ENCODE peak calls at places on chromosomes 6 and 20, in five cellular contexts. R is D721Med; U is activated naive CD4-positive, alpha-beta T cell treated with Interleukin-2 at 50 U/mL for 16 hours; F is NCI-H446; H is anterior cingulate cortex. Y is an unnamed sample.

GRCh38 chr6:133645000-133645619 is 243.8 kb upstream of the TCF21 start:
- DNase-seq in H (no peak), R (no peak), U (no peak), F (no peak), Y (no peak)

GRCh38 chr6:111487656-111488055 is 4.6 kb upstream of the REV3L start:
- DNase-seq in U (no peak), F (no peak), R (no peak), H (no peak), Y (no peak)

GRCh38 chr6:85004283-85005010 is 240.0 kb upstream of the TBX18 start:
- DNase-seq in R (no peak), H (no peak), U (no peak), F (no peak), Y (no peak)

GRCh38 chr6:92231220-92231701 is 1188.1 kb downstream of the EPHA7 start:
- DNase-seq in R (no peak), H (no peak), F (no peak), U (no peak), Y (no peak)

GRCh38 chr6:16092140-16092539 is 36.7 kb upstream of the MYLIP start:
- DNase-seq in H (no peak), R (no peak), F (no peak), U (no peak), Y (no peak)

GRCh38 chr6:166498228-166498627 is 88.2 kb downstream of the RAMACL start:
- DNase-seq in R (no peak), F (no peak), U (no peak), H (no peak), Y (no peak)

GRCh38 chr6:154302111-154302752 is 54.4 kb downstream of the IPCEF1 start:
- DNase-seq in H (no peak), R (no peak), F (no peak), U (peak), Y (peak)

GRCh38 chr6:26031151-26031594 is 56.1 kb upstream of the HFE start:
- DNase-seq in F (no peak), R (no peak), U (no peak), H (no peak), Y (no peak)

GRCh38 chr20:2521369-2522305 is 12.9 kb upstream of the ZNF343 start:
- DNase-seq in U (peak), R (no peak), H (no peak), F (no peak), Y (peak)

GRCh38 chr20:33337119-33337518 is 54.1 kb downstream of the BPIFB1 start:
- DNase-seq in H (no peak), U (no peak), F (no peak), R (no peak), Y (no peak)

GRCh38 chr6:157225575-157225995 is 97.7 kb downstream of the TMEM242 start:
- DNase-seq in H (no peak), U (no peak), R (no peak), F (no peak), Y (no peak)

GRCh38 chr6:36677059-36677749 is 1.3 kb upstream of the CDKN1A start:
- DNase-seq in U (no peak), R (no peak), H (no peak), F (no peak), Y (no peak)

GRCh38 chr6:33277663-33278391 is 904 bp downstream of the B3GALT4 start:
- DNase-seq in R (no peak), H (no peak), F (no peak), U (peak), Y (peak)

GRCh38 chr6:152055517-152055916 is 248.0 kb downstream of the ESR1 start:
- DNase-seq in U (no peak), R (no peak), H (no peak), F (no peak), Y (no peak)

GRCh38 chr6:37845930-37846329 is 26.4 kb downstream of the ZFAND3 start:
- DNase-seq in F (no peak), R (no peak), U (no peak), H (no peak), Y (no peak)

GRCh38 chr6:134398453-134398852 is 80.5 kb upstream of the SGK1 start:
- DNase-seq in H (no peak), F (no peak), R (no peak), U (peak), Y (peak)

GRCh38 chr20:31764641-31765305 is 25.7 kb downstream of the TPX2 start:
- DNase-seq in F (no peak), H (no peak), R (no peak), U (no peak), Y (no peak)

GRCh38 chr6:36788768-36789167 is 50.5 kb downstream of the CPNE5 start:
- DNase-seq in F (no peak), H (no peak), U (no peak), R (no peak), Y (peak)

GRCh38 chr20:23257106-23257761 is 93.4 kb upstream of the NXT1 start:
- DNase-seq in H (no peak), R (no peak), U (no peak), F (no peak), Y (no peak)

GRCh38 chr6:33428219-33428890 is 8.5 kb downstream of the SYNGAP1 start:
- DNase-seq in H (no peak), F (no peak), U (peak), R (no peak), Y (peak)

GRCh38 chr20:2385026-2385425 is 4.3 kb downstream of the TGM6 start:
- DNase-seq in H (no peak), U (no peak), F (no peak), R (no peak), Y (no peak)

GRCh38 chr6:24743265-24743943 is 24.4 kb upstream of the C6orf62 start:
- DNase-seq in R (no peak), F (no peak), H (no peak), U (peak), Y (peak)

GRCh38 chr6:112416885-112417284 is 69.8 kb downstream of the RFPL4B start:
- DNase-seq in R (no peak), H (no peak), U (no peak), F (no peak), Y (no peak)

GRCh38 chr6:20906938-20907337 is 372.7 kb downstream of the CDKAL1 start:
- DNase-seq in F (no peak), U (no peak), R (no peak), H (no peak), Y (no peak)

GRCh38 chr20:25099580-25099979 is 17.6 kb upstream of the VSX1 start:
- DNase-seq in H (no peak), R (no peak), U (no peak), F (no peak), Y (no peak)

GRCh38 chr20:33130553-33130952 is 37.4 kb upstream of the BPIFA2 start:
- DNase-seq in F (no peak), R (no peak), H (no peak), U (no peak), Y (no peak)

GRCh38 chr6:18154507-18155272 is at the start of gene TPMT:
- DNase-seq in U (no peak), F (no peak), R (no peak), H (peak), Y (peak)

GRCh38 chr6:9496837-9497236 is 918.0 kb downstream of the TFAP2A start:
- DNase-seq in H (no peak), F (no peak), U (no peak), R (no peak), Y (no peak)

GRCh38 chr6:108564178-108564577 is 3.5 kb downstream of the FOXO3 start:
- DNase-seq in H (no peak), R (no peak), U (no peak), F (no peak), Y (peak)

Y was measured in activated CD8-positive, alpha-beta T cell treated with anti-CD3 and anti-CD28 coated beads for 36 hours.